ENCODE peak calls at places on chromosomes 12 and 14, in seven cellular contexts. X is esophagus squamous epithelium; L is astrocyte of the spinal cord; J is IMR-90; T is cardiac muscle cell; Z is CD4-positive, CD25-positive, alpha-beta regulatory T cell; H is dorsolateral prefrontal cortex. W is an unnamed sample.

GRCh38 chr12:16600525-16600924 is 5.4 kb downstream of the LMO3 start:
- DNase-seq in X (no peak), L (no peak), J (no peak), T (no peak), Z (no peak), H (no peak), W (no peak)

GRCh38 chr12:113339540-113339939 is 4.6 kb upstream of the SLC8B1 start:
- DNase-seq in X (no peak), L (no peak), J (no peak), T (no peak), Z (no peak), H (no peak), W (no peak)

GRCh38 chr12:13049816-13050215 is 5.6 kb downstream of the FAM234B start:
- DNase-seq in X (no peak), L (peak), J (peak), T (peak), Z (no peak), H (no peak), W (no peak)

GRCh38 chr14:20631821-20632389 is 9.6 kb downstream of the OR6S1 start:
- DNase-seq in X (no peak), L (peak), J (peak), T (peak), Z (no peak), H (peak), W (no peak)

GRCh38 chr12:77299910-77300772 is 234.8 kb upstream of the E2F7 start:
- DNase-seq in X (no peak), L (peak), J (peak), T (peak), Z (no peak), H (no peak), W (no peak)

GRCh38 chr14:24135584-24135833 is 485 bp upstream of the PSME1 start:
- DNase-seq in X (no peak), L (no peak), J (no peak), T (no peak), Z (no peak), H (no peak), W (no peak)

GRCh38 chr12:65220761-65221160 is 51.4 kb downstream of the LEMD3 start:
- DNase-seq in X (no peak), L (no peak), J (no peak), T (no peak), Z (no peak), H (no peak), W (no peak)

GRCh38 chr12:24407884-24408283 is 458.4 kb upstream of the SOX5 start:
- DNase-seq in X (no peak), L (no peak), J (no peak), T (no peak), Z (no peak), H (no peak), W (no peak)

GRCh38 chr14:80781968-80782367 is 159.6 kb downstream of the CEP128 start:
- DNase-seq in X (no peak), L (peak), J (peak), T (peak), Z (no peak), H (no peak), W (no peak)

GRCh38 chr14:104843006-104843405 is 22.1 kb upstream of the CEP170B start:
- DNase-seq in X (no peak), L (no peak), J (no peak), T (no peak), Z (no peak), H (no peak), W (peak)

GRCh38 chr14:60734465-60735242 is at the start of gene MNAT1:
- DNase-seq in X (peak), L (peak), J (peak), T (peak), Z (peak), H (peak), W (peak)

GRCh38 chr12:51839310-51839943 is 9.1 kb downstream of the FIGNL2 start:
- DNase-seq in X (no peak), L (no peak), J (no peak), T (no peak), Z (no peak), H (no peak), W (no peak)

GRCh38 chr12:124637586-124637985 is 70.2 kb upstream of the NCOR2 start:
- DNase-seq in X (no peak), L (no peak), J (no peak), T (no peak), Z (no peak), H (no peak), W (no peak)

GRCh38 chr14:104359969-104360442 is 219.6 kb upstream of the C14orf180 start:
- DNase-seq in X (no peak), L (no peak), J (no peak), T (no peak), Z (no peak), H (peak), W (no peak)

GRCh38 chr12:129871991-129872969 is 31.5 kb downstream of the TMEM132D start:
- DNase-seq in X (no peak), L (no peak), J (no peak), T (no peak), Z (no peak), H (no peak), W (no peak)

GRCh38 chr12:51307655-51308593 is 16.1 kb downstream of the BIN2 start:
- DNase-seq in X (no peak), L (peak), J (peak), T (peak), Z (no peak), H (no peak), W (no peak)

GRCh38 chr12:106710143-106710893 is 64.2 kb upstream of the RIC8B start:
- DNase-seq in X (no peak), L (no peak), J (no peak), T (no peak), Z (no peak), H (no peak), W (no peak)

GRCh38 chr12:46507766-46508165 is 135.2 kb upstream of the SLC38A2 start:
- DNase-seq in X (no peak), L (no peak), J (no peak), T (no peak), Z (no peak), H (no peak), W (no peak)

GRCh38 chr12:578743-579449 is 84.3 kb downstream of the NINJ2 start:
- DNase-seq in X (no peak), L (no peak), J (no peak), T (no peak), Z (no peak), H (no peak), W (no peak)

GRCh38 chr12:20546267-20546666 is 148.9 kb upstream of the SLCO1C1 start:
- DNase-seq in X (no peak), L (no peak), J (no peak), T (no peak), Z (no peak), H (no peak), W (no peak)

GRCh38 chr14:95811813-95812212 is 64.8 kb upstream of the TUNAR start:
- DNase-seq in X (no peak), L (no peak), J (no peak), T (no peak), Z (no peak), H (no peak), W (no peak)

GRCh38 chr14:52044791-52045522 is 23.9 kb downstream of the NID2 start:
- DNase-seq in X (no peak), L (peak), J (peak), T (peak), Z (no peak), H (no peak), W (no peak)

GRCh38 chr12:108560321-108560721 is 652 bp downstream of the SART3 start:
- DNase-seq in X (no peak), L (peak), J (peak), T (peak), Z (no peak), H (no peak), W (no peak)

GRCh38 chr14:91415794-91416743 is 1.6 kb downstream of the CCDC88C start:
- DNase-seq in X (peak), L (no peak), J (no peak), T (no peak), Z (peak), H (no peak), W (peak)

GRCh38 chr12:12704593-12705230 is 8.7 kb upstream of the GPR19 start:
- DNase-seq in X (no peak), L (peak), J (peak), T (peak), Z (peak), H (peak), W (no peak)

GRCh38 chr12:46244997-46245396 is 23.8 kb downstream of the SLC38A1 start:
- DNase-seq in X (no peak), L (no peak), J (no peak), T (no peak), Z (no peak), H (no peak), W (no peak)

GRCh38 chr12:46892034-46892705 is 66.4 kb upstream of the SLC38A4 start:
- DNase-seq in X (no peak), L (no peak), J (no peak), T (no peak), Z (no peak), H (no peak), W (no peak)

GRCh38 chr14:105700622-105701288 is 174.4 kb downstream of the TMEM121 start:
- DNase-seq in X (no peak), L (no peak), J (no peak), T (no peak), Z (no peak), H (no peak), W (peak)

GRCh38 chr12:78559441-78559840 is 305.1 kb upstream of the SYT1 start:
- DNase-seq in X (no peak), L (peak), J (peak), T (no peak), Z (no peak), H (no peak), W (no peak)

GRCh38 chr12:77642246-77642645 is 188.4 kb upstream of the NAV3 start:
- DNase-seq in X (no peak), L (no peak), J (no peak), T (no peak), Z (no peak), H (no peak), W (no peak)

GRCh38 chr14:24679248-24680085 is 45.5 kb upstream of the GZMB start:
- DNase-seq in X (no peak), L (no peak), J (no peak), T (no peak), Z (no peak), H (no peak), W (no peak)

GRCh38 chr12:125187780-125188741 is 122.8 kb downstream of the AACS start:
- DNase-seq in X (no peak), L (peak), J (no peak), T (no peak), Z (no peak), H (no peak), W (no peak)

GRCh38 chr14:99201351-99202073 is 70.5 kb downstream of the BCL11B start:
- DNase-seq in X (no peak), L (no peak), J (no peak), T (no peak), Z (no peak), H (no peak), W (no peak)

GRCh38 chr12:131894981-131895639 is 688 bp downstream of the ULK1 start:
- DNase-seq in X (no peak), L (no peak), J (no peak), T (no peak), Z (peak), H (no peak), W (peak)

GRCh38 chr14:98766818-98767217 is 505.2 kb downstream of the BCL11B start:
- DNase-seq in X (no peak), L (no peak), J (no peak), T (no peak), Z (no peak), H (no peak), W (no peak)

GRCh38 chr12:89349814-89350213 is 2.5 kb downstream of the DUSP6 start:
- DNase-seq in X (no peak), L (peak), J (peak), T (peak), Z (no peak), H (no peak), W (peak)

GRCh38 chr14:99239661-99240092 is 32.3 kb downstream of the BCL11B start:
- DNase-seq in X (no peak), L (no peak), J (no peak), T (no peak), Z (no peak), H (no peak), W (no peak)

W was measured in B cell.